ENCODE peak calls at places on chromosomes 4 and X, in five cellular contexts. P is suprapubic skin, X is heart right ventricle, T is mesendoderm, N is right lobe of liver. L is an unnamed sample. For H3K4me1, the result is how much of the 10 kb centered on the place peaks cover.

GRCh38 chr4:114005569-114006442 is 26.4 kb upstream of the ARSJ start:
- DNase-seq in N (no peak), P (no peak), X (no peak), T (no peak), L (no peak)

GRCh38 chrX:22163306-22163705 is 109.4 kb upstream of the CBLL2 start:
- DNase-seq in N (no peak), X (no peak), T (no peak), P (no peak), L (no peak)

GRCh38 chr4:64158648-64159326 is 250.5 kb downstream of the TECRL start:
- DNase-seq in X (no peak), P (no peak), T (peak), N (no peak), L (no peak)

GRCh38 chr4:169070071-169070894 is 60.2 kb upstream of the CBR4 start:
- DNase-seq in P (no peak), T (peak), N (no peak), X (peak), L (no peak)

GRCh38 chr4:111228396-111228795 is 605.5 kb upstream of the PITX2 start:
- DNase-seq in X (no peak), T (no peak), N (no peak), P (no peak), L (no peak)

GRCh38 chrX:136307471-136307870 is 6.7 kb downstream of the ADGRG4 start:
- DNase-seq in T (no peak), N (no peak), X (no peak), P (no peak), L (no peak)

GRCh38 chrX:19344207-19344534 is 444 bp downstream of the PDHA1 start:
- DNase-seq in T (no peak), N (no peak), X (no peak), P (no peak), L (no peak)

GRCh38 chr4:48905363-48906015 is 1.1 kb downstream of the OCIAD2 start:
- DNase-seq in N (peak), X (no peak), P (no peak), T (no peak), L (no peak)

GRCh38 chr4:163701915-163702314 is 207.4 kb downstream of the TMA16 start:
- DNase-seq in T (no peak), N (no peak), X (no peak), P (no peak), L (no peak)

GRCh38 chrX:48676106-48676892 is 7.3 kb upstream of the WAS start:
- DNase-seq in T (peak), X (peak), N (peak), P (peak), L (peak)

GRCh38 chr4:47837582-47838294 is at the start of gene CORIN:
- DNase-seq in X (peak), P (peak), N (peak), T (peak), L (peak)

GRCh38 chrX:139758809-139759208 is 50.8 kb upstream of the MCF2 start:
- DNase-seq in X (no peak), P (no peak), N (no peak), T (no peak), L (no peak)

GRCh38 chr4:136319789-136320470 is 1212.4 kb downstream of the PCDH18 start:
- DNase-seq in T (peak), N (no peak), X (no peak), P (no peak), L (no peak)

GRCh38 chr4:51842167-51842553 is 793 bp upstream of the DCUN1D4 start:
- DNase-seq in T (no peak), X (peak), N (no peak), P (no peak), L (no peak)

DNA sequence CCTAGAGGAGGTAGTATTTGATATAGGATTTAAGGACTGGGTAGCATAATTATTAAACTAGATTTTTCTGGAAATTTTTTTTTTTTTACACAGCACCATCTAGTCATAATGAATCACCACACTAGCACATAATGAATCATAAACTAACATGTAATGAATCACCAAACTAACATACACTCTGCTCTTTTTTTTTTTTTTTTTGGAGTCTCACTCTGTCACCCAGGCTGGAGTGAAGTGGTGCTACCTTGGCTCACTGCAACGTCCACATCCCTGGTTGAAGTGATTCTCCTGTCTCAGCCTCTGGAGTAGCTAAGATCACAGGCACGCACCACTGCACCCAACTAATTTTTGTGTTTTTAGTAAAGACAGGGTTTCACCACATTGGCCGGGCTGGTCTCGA is 92.5 kb downstream of the FAM13A start:
- DNase-seq in X (no peak), T (no peak), N (no peak), P (no peak), L (no peak)
- H3K4me1 ChIP-seq in X (under half), T (under half), N (under half), P (under half), L (under half)

DNA sequence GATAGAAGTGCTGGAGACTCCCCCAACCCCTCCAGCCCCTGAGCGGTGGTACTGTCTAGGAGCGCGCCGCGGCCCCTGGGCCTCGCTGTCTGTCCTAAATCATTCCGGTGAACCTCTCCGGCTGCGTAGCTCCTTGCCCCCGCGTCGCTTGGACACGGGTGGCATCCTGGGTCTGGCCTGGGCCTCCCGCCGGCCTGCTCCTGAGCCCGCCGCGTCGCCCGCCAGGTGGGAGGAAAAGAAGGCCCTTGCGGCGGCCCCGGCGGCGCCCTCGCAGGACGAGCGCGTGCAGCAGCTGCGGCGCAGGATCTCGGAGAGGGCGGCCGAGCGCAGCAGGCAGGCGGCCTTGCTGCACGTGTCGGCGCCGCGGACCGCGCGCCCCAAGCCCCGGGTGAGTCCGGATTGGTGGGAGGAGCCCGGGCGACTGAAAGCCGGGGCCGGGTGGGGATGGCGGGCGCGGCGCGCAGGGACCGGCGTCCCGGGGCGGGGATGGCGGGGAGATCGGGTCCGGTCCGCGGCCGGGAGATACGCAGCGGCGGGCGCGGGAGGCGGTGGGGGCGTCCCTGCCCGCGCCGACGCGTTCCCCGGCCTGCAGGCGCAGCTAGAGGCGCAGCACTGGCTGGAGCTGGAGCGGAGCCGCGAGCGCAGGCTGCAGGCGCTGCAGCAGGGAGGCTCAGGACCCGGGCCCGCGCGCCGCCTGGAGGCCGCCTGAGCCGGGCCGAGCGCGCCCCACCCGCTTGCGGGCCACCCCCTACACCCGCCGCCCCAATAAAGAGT is 6.5 kb upstream of the RNF4 start:
- DNase-seq in P (no peak), X (peak), N (peak), T (peak), L (peak)
- H3K27ac ChIP-seq in P (no peak), X (peak), N (no peak), T (no peak), L (no peak)

DNA sequence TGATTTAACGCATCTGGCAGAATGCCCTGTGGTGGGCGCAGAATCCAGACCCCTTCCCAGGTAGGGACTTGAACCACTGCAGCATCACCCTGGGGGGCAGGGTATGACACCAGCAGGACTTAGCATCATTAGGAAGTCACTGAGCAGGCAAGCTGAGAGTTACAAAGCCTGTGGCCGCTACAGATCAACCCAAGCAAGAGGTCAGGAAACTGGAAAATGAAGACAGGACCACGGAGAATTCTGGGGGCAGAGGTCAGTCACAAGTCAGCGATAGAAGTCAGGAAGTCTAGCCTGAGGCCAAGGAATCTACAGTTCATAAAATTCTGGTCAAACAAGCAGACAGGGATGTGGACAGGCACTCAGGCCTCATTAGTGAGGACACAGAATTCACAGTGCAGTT is 108.4 kb downstream of the CHIC2 start:
- DNase-seq in T (no peak), X (no peak), P (no peak), N (no peak), L (no peak)
- H3K4me3 ChIP-seq in T (no peak), X (no peak), P (no peak), N (no peak), L (no peak)

GRCh38 chrX:65679071-65679540 is 11.7 kb downstream of the MSN start:
- DNase-seq in P (no peak), N (no peak), T (no peak), X (no peak), L (no peak)

GRCh38 chrX:65677954-65678469 is 10.6 kb downstream of the MSN start:
- DNase-seq in N (no peak), X (no peak), P (no peak), T (no peak), L (no peak)

GRCh38 chrX:65686246-65686645 is 18.8 kb downstream of the MSN start:
- DNase-seq in N (no peak), P (no peak), X (no peak), T (no peak), L (no peak)

GRCh38 chrX:65685112-65685511 is 17.7 kb downstream of the MSN start:
- DNase-seq in T (no peak), N (no peak), P (no peak), X (no peak), L (no peak)

GRCh38 chrX:65681810-65682209 is 14.4 kb downstream of the MSN start:
- DNase-seq in T (no peak), X (no peak), P (no peak), N (no peak), L (no peak)
- H3K4me1 ChIP-seq in T (under half), X (half or more), P (under half), N (under half), L (half or more)

DNA sequence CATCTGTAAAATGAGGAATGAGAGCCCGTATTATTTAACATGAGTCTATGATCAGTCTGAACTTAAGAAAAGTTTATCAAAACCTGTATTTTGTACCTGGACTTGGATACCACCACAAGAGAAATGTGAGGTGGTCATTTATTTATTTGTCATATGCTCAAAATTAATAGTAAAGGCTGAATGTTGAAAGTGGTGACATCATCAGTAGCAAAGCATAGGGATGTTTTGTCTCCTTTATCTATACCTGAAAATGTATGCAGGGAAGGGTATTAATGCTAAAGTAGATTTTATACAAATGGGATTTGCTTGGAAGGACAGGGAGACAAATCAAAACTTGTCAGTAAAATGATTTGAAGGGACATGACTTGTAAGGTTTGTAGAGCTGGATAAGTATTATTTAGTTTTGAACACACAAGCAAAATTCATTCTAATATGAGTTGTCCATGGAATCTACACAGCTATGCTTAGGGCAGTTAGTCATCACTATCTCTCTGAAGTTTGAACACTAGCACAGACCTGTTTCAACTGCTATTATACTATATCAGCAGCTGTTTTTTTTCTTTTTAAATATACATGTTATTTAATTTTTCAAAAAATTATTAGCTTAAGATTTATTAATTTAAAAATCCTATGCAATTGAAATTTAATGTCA is 52.4 kb upstream of the GUCY1A1 start:
- DNase-seq in T (no peak), N (no peak), X (no peak), P (no peak), L (no peak)
- H3K27ac ChIP-seq in T (no peak), N (no peak), X (no peak), P (no peak), L (no peak)

GRCh38 chr4:184446132-184446531 is 28.2 kb downstream of the IRF2 start:
- DNase-seq in N (no peak), P (no peak), T (no peak), X (no peak), L (no peak)

GRCh38 chr4:184450743-184451142 is 23.6 kb downstream of the IRF2 start:
- DNase-seq in N (no peak), P (no peak), T (no peak), X (no peak), L (no peak)

GRCh38 chr4:184450045-184450444 is 24.3 kb downstream of the IRF2 start:
- DNase-seq in P (no peak), X (no peak), N (no peak), T (no peak), L (no peak)

GRCh38 chr4:184447664-184448063 is 26.7 kb downstream of the IRF2 start:
- DNase-seq in P (no peak), T (peak), N (no peak), X (no peak), L (no peak)

DNA sequence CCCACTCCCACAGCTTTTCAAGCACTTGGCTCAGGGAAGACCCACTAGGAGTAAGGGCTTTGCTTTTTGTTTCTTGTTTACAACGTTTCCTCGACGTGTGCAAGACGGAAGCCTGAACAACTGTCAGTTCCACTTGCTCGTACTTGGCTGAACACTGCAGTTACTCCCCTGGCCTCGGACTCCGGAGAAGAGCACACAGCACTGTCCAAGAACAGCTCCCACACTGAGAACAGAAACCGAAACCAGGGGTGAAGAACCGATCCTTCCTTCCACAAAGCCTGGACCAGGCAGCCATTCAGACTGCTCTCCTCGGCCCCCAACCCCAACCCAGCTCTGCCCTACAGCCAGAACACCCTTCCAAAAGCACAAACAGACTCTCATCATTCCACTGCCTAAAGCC is 25.5 kb downstream of the IRF2 start:
- DNase-seq in X (no peak), T (no peak), P (no peak), N (peak), L (no peak)
- H3K4me3 ChIP-seq in X (peak), T (no peak), P (peak), N (peak), L (peak)

GRCh38 chrX:39898147-39898546 is 199.6 kb downstream of the BCOR start:
- DNase-seq in X (no peak), N (no peak), T (no peak), P (no peak), L (no peak)

GRCh38 chrX:39899059-39899458 is 198.7 kb downstream of the BCOR start:
- DNase-seq in X (no peak), N (no peak), T (no peak), P (no peak), L (no peak)

GRCh38 chrX:39897741-39898097 is 200.0 kb downstream of the BCOR start:
- DNase-seq in X (no peak), N (no peak), T (no peak), P (no peak), L (no peak)

GRCh38 chrX:39895228-39896110 is 202.3 kb downstream of the BCOR start:
- DNase-seq in N (peak), X (no peak), T (no peak), P (no peak), L (no peak)

GRCh38 chrX:39896951-39897740 is 200.6 kb downstream of the BCOR start:
- DNase-seq in P (no peak), N (no peak), T (peak), X (peak), L (no peak)
- H3K4me1 ChIP-seq in P (under half), N (under half), T (under half), X (under half), L (under half)

DNA sequence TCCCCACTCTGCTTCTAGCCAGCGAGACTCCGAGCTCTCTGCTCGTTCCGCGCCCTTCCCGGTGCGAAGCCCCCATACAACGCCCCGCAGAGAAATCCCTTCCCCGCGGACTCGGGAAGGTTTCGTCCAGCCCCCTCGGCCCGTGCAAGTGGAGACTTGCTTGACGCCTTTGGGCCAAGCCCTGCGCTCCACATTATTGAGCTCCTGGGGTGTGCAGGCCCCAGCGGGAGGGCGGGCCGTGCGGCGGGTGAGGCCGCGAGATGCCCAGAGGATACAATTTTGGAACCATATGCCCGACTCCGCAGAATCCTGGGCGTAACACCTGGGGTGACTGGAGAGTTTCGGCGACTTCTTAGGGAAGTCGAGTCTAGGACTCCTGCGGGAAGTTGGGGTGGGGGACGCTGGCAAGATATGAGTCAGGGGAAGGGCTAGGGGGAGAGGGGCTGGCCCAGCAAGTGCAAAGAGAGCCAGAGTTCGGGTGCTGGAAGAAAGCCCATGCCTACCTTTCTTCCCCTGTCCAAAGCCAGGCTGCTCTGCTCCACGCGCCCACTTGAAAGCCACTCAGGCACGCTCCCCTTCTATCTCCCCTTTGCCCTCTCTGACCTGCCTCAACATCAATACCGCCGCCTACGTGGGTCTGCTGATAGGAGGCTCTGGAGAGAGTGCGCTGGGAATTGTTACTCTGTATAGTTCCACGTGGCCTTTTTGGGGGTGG is 1.1 kb upstream of the ELF4 start:
- DNase-seq in X (peak), P (no peak), T (no peak), N (no peak), L (no peak)
- H3K27ac ChIP-seq in X (no peak), P (peak), T (no peak), N (no peak), L (no peak)

GRCh38 chrX:154094833-154095232 is 2.7 kb downstream of the MECP2 start:
- DNase-seq in N (no peak), P (no peak), X (no peak), T (no peak), L (no peak)
- H3K4me3 ChIP-seq in N (no peak), P (peak), X (peak), T (no peak), L (peak)

GRCh38 chr4:181376058-181376457 is 867.1 kb upstream of the TENM3 start:
- DNase-seq in X (no peak), T (no peak), P (no peak), N (no peak), L (no peak)

GRCh38 chr4:181372014-181372413 is 871.2 kb upstream of the TENM3 start:
- DNase-seq in P (no peak), T (peak), X (no peak), N (no peak), L (no peak)
- H3K4me1 ChIP-seq in P (under half), T (under half), X (under half), N (under half), L (under half)